ENCODE peak calls at places on chromosomes 6 and 20, in seven cellular contexts. One of them, this sample, is unnamed.

GRCh38 chr6:157561037-157561790 is 180.2 kb downstream of the ZDHHC14 start:
- DNase-seq in IMR-90: no peak
- DNase-seq in right lobe of liver: no peak
- DNase-seq in AG04450: no peak
- DNase-seq in mammary epithelial cell: no peak
- DNase-seq in CD8-positive, alpha-beta T cell: no peak
- DNase-seq in colonic mucosa: no peak
- DNase-seq in this sample: no peak

GRCh38 chr6:122609881-122610689 is at the start of gene PKIB:
- DNase-seq in IMR-90: peak
- DNase-seq in right lobe of liver: peak
- DNase-seq in AG04450: no peak
- DNase-seq in mammary epithelial cell: peak
- DNase-seq in CD8-positive, alpha-beta T cell: no peak
- DNase-seq in colonic mucosa: peak
- DNase-seq in this sample: peak

GRCh38 chr6:43515808-43516207 is 918 bp downstream of the YIPF3 start:
- DNase-seq in IMR-90: no peak
- DNase-seq in right lobe of liver: no peak
- DNase-seq in AG04450: no peak
- DNase-seq in mammary epithelial cell: no peak
- DNase-seq in CD8-positive, alpha-beta T cell: no peak
- DNase-seq in colonic mucosa: no peak
- DNase-seq in this sample: no peak

GRCh38 chr6:44538841-44539240 is 151.3 kb downstream of the CDC5L start:
- DNase-seq in IMR-90: no peak
- DNase-seq in right lobe of liver: no peak
- DNase-seq in AG04450: no peak
- DNase-seq in mammary epithelial cell: no peak
- DNase-seq in CD8-positive, alpha-beta T cell: no peak
- DNase-seq in colonic mucosa: no peak
- DNase-seq in this sample: no peak

GRCh38 chr20:57738484-57738883 is 28.7 kb upstream of the PMEPA1 start:
- DNase-seq in IMR-90: no peak
- DNase-seq in right lobe of liver: no peak
- DNase-seq in AG04450: no peak
- DNase-seq in mammary epithelial cell: peak
- DNase-seq in CD8-positive, alpha-beta T cell: no peak
- DNase-seq in colonic mucosa: no peak
- DNase-seq in this sample: no peak

GRCh38 chr6:85408039-85408438 is 41.8 kb upstream of the NT5E start:
- DNase-seq in IMR-90: no peak
- DNase-seq in right lobe of liver: no peak
- DNase-seq in AG04450: no peak
- DNase-seq in mammary epithelial cell: no peak
- DNase-seq in CD8-positive, alpha-beta T cell: no peak
- DNase-seq in colonic mucosa: no peak
- DNase-seq in this sample: no peak

GRCh38 chr6:31332637-31333602 is 24.1 kb downstream of the HLA-B start:
- DNase-seq in IMR-90: no peak
- DNase-seq in right lobe of liver: no peak
- DNase-seq in AG04450: no peak
- DNase-seq in mammary epithelial cell: no peak
- DNase-seq in CD8-positive, alpha-beta T cell: no peak
- DNase-seq in colonic mucosa: no peak
- DNase-seq in this sample: no peak

GRCh38 chr20:39137299-39137698 is 175.2 kb downstream of the DHX35 start:
- DNase-seq in IMR-90: no peak
- DNase-seq in right lobe of liver: no peak
- DNase-seq in AG04450: no peak
- DNase-seq in mammary epithelial cell: no peak
- DNase-seq in CD8-positive, alpha-beta T cell: no peak
- DNase-seq in colonic mucosa: no peak
- DNase-seq in this sample: no peak

GRCh38 chr20:37914672-37915433 is 11.9 kb downstream of the VSTM2L start:
- DNase-seq in IMR-90: no peak
- DNase-seq in right lobe of liver: no peak
- DNase-seq in AG04450: no peak
- DNase-seq in mammary epithelial cell: no peak
- DNase-seq in CD8-positive, alpha-beta T cell: no peak
- DNase-seq in colonic mucosa: no peak
- DNase-seq in this sample: no peak

GRCh38 chr6:52994789-52995078 is 350 bp downstream of the GSTA4 start:
- DNase-seq in IMR-90: peak
- DNase-seq in right lobe of liver: peak
- DNase-seq in AG04450: no peak
- DNase-seq in mammary epithelial cell: no peak
- DNase-seq in CD8-positive, alpha-beta T cell: no peak
- DNase-seq in colonic mucosa: peak
- DNase-seq in this sample: no peak

GRCh38 chr6:143970827-143971226 is 37.2 kb downstream of the PLAGL1 start:
- DNase-seq in IMR-90: no peak
- DNase-seq in right lobe of liver: no peak
- DNase-seq in AG04450: no peak
- DNase-seq in mammary epithelial cell: no peak
- DNase-seq in CD8-positive, alpha-beta T cell: no peak
- DNase-seq in colonic mucosa: no peak
- DNase-seq in this sample: no peak

GRCh38 chr20:23640018-23640872 is 2.5 kb upstream of the CST3 start:
- DNase-seq in IMR-90: no peak
- DNase-seq in right lobe of liver: no peak
- DNase-seq in AG04450: no peak
- DNase-seq in mammary epithelial cell: no peak
- DNase-seq in CD8-positive, alpha-beta T cell: no peak
- DNase-seq in colonic mucosa: no peak
- DNase-seq in this sample: no peak

GRCh38 chr6:143691155-143691554 is 13.4 kb downstream of the PHACTR2 start:
- DNase-seq in IMR-90: no peak
- DNase-seq in right lobe of liver: no peak
- DNase-seq in AG04450: no peak
- DNase-seq in mammary epithelial cell: no peak
- DNase-seq in CD8-positive, alpha-beta T cell: no peak
- DNase-seq in colonic mucosa: no peak
- DNase-seq in this sample: no peak

GRCh38 chr6:3571206-3571815 is 114.5 kb upstream of the SLC22A23 start:
- DNase-seq in IMR-90: no peak
- DNase-seq in right lobe of liver: no peak
- DNase-seq in AG04450: no peak
- DNase-seq in mammary epithelial cell: no peak
- DNase-seq in CD8-positive, alpha-beta T cell: no peak
- DNase-seq in colonic mucosa: no peak
- DNase-seq in this sample: no peak

GRCh38 chr20:51531141-51531710 is 11.3 kb downstream of the NFATC2 start:
- DNase-seq in IMR-90: peak
- DNase-seq in right lobe of liver: no peak
- DNase-seq in AG04450: no peak
- DNase-seq in mammary epithelial cell: peak
- DNase-seq in CD8-positive, alpha-beta T cell: no peak
- DNase-seq in colonic mucosa: no peak
- DNase-seq in this sample: peak

DNA sequence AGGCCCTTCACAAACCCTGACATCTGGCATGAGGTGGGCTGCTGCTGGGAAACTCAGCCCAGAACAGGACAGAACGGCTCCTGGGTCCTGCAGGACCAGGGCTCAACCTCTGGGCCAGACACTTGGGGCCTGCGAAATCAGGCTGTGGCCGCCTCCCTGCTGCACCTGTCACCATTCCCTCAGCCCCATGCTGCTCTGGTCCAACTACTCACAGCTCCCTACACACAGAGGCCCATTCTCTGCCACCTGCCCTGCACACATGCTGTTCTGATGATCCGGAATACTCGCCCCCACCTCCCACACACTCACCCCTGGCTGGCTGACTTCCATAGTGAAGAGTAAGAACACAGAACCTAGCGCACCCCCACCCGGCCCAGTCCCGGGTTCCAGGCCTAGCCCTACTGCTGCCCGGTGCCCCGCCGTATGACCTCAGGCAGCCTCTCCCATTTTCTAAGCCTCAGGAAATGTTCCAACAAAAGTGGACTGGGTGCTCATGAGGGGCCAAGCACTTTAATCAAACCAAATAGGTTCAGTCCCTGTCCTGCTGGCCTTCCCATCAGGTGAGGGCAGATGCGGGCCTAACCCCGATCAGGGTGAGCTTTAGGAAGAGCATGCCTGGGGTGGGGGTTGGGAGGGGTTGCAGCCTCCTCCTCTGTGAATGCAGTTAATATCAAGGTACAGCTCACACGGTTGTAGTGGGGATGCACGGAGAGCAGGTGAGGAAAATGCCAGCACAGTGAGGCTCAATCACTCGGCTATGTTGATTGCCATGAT is 3.9 kb downstream of the PEDS1 start:
- DNase-seq in IMR-90: no peak
- DNase-seq in right lobe of liver: no peak
- DNase-seq in AG04450: no peak
- DNase-seq in mammary epithelial cell: no peak
- DNase-seq in CD8-positive, alpha-beta T cell: no peak
- DNase-seq in colonic mucosa: no peak
- DNase-seq in this sample: no peak
- TF ChIP-seq CTCF in IMR-90: no peak
- TF ChIP-seq CTCF in right lobe of liver: no peak
- TF ChIP-seq CTCF in AG04450: no peak
- TF ChIP-seq CTCF in mammary epithelial cell: no peak
- TF ChIP-seq CTCF in CD8-positive, alpha-beta T cell: no peak
- TF ChIP-seq CTCF in colonic mucosa: no peak
- TF ChIP-seq CTCF in this sample: no peak

DNA sequence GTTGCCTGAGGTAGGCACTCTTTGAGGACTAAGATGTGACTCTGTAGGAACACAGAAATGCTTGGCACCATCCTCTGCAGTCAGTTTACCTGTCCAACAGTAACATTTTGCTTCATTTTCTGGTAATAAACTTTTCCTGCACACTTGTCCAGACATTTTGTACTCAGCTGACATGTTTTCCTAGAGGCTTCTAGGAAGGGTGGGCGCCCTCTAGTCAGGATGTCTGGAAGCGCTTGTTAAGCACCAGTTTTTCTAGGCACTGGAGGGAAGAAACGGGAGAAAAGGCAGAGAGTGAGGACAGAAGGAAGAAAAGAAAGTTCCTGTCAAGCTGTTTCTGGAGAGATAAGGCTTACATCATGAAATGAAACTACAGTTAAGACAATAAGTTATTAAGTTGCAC is 42.5 kb upstream of the TNFRSF21 start:
- DNase-seq in IMR-90: no peak
- DNase-seq in right lobe of liver: no peak
- DNase-seq in AG04450: no peak
- DNase-seq in mammary epithelial cell: no peak
- DNase-seq in CD8-positive, alpha-beta T cell: no peak
- DNase-seq in colonic mucosa: no peak
- DNase-seq in this sample: no peak
- TF ChIP-seq CTCF in IMR-90: peak
- TF ChIP-seq CTCF in right lobe of liver: no peak
- TF ChIP-seq CTCF in AG04450: peak
- TF ChIP-seq CTCF in mammary epithelial cell: no peak
- TF ChIP-seq CTCF in CD8-positive, alpha-beta T cell: no peak
- TF ChIP-seq CTCF in colonic mucosa: no peak
- TF ChIP-seq CTCF in this sample: no peak

GRCh38 chr6:105094133-105094640 is 85.6 kb downstream of the POPDC3 start:
- DNase-seq in IMR-90: no peak
- DNase-seq in right lobe of liver: no peak
- DNase-seq in AG04450: no peak
- DNase-seq in mammary epithelial cell: no peak
- DNase-seq in CD8-positive, alpha-beta T cell: no peak
- DNase-seq in colonic mucosa: no peak
- DNase-seq in this sample: no peak
- TF ChIP-seq CTCF in IMR-90: no peak
- TF ChIP-seq CTCF in right lobe of liver: no peak
- TF ChIP-seq CTCF in AG04450: no peak
- TF ChIP-seq CTCF in mammary epithelial cell: no peak
- TF ChIP-seq CTCF in CD8-positive, alpha-beta T cell: no peak
- TF ChIP-seq CTCF in colonic mucosa: no peak
- TF ChIP-seq CTCF in this sample: no peak

GRCh38 chr6:139285590-139285989 is 6.2 kb downstream of the TXLNB start:
- DNase-seq in IMR-90: no peak
- DNase-seq in right lobe of liver: no peak
- DNase-seq in AG04450: no peak
- DNase-seq in mammary epithelial cell: no peak
- DNase-seq in CD8-positive, alpha-beta T cell: no peak
- DNase-seq in colonic mucosa: no peak
- DNase-seq in this sample: no peak
- TF ChIP-seq CTCF in IMR-90: no peak
- TF ChIP-seq CTCF in right lobe of liver: no peak
- TF ChIP-seq CTCF in AG04450: no peak
- TF ChIP-seq CTCF in mammary epithelial cell: no peak
- TF ChIP-seq CTCF in CD8-positive, alpha-beta T cell: no peak
- TF ChIP-seq CTCF in colonic mucosa: no peak
- TF ChIP-seq CTCF in this sample: no peak

GRCh38 chr6:15248451-15249370 is 2.8 kb downstream of the JARID2 start:
- DNase-seq in IMR-90: peak
- DNase-seq in right lobe of liver: peak
- DNase-seq in AG04450: peak
- DNase-seq in mammary epithelial cell: peak
- DNase-seq in CD8-positive, alpha-beta T cell: peak
- DNase-seq in colonic mucosa: peak
- DNase-seq in this sample: peak
- TF ChIP-seq CTCF in IMR-90: peak
- TF ChIP-seq CTCF in right lobe of liver: peak
- TF ChIP-seq CTCF in AG04450: peak
- TF ChIP-seq CTCF in mammary epithelial cell: peak
- TF ChIP-seq CTCF in CD8-positive, alpha-beta T cell: no peak
- TF ChIP-seq CTCF in colonic mucosa: no peak
- TF ChIP-seq CTCF in this sample: peak

GRCh38 chr6:30234361-30234760 is 21.2 kb upstream of the TRIM26 start:
- DNase-seq in IMR-90: peak
- DNase-seq in right lobe of liver: no peak
- DNase-seq in AG04450: no peak
- DNase-seq in mammary epithelial cell: no peak
- DNase-seq in CD8-positive, alpha-beta T cell: no peak
- DNase-seq in colonic mucosa: no peak
- DNase-seq in this sample: peak

GRCh38 chr6:30238178-30238795 is 25.1 kb upstream of the TRIM26 start:
- DNase-seq in IMR-90: peak
- DNase-seq in right lobe of liver: no peak
- DNase-seq in AG04450: no peak
- DNase-seq in mammary epithelial cell: no peak
- DNase-seq in CD8-positive, alpha-beta T cell: no peak
- DNase-seq in colonic mucosa: no peak
- DNase-seq in this sample: peak
- TF ChIP-seq CTCF in IMR-90: peak
- TF ChIP-seq CTCF in right lobe of liver: peak
- TF ChIP-seq CTCF in AG04450: peak
- TF ChIP-seq CTCF in mammary epithelial cell: peak
- TF ChIP-seq CTCF in CD8-positive, alpha-beta T cell: peak
- TF ChIP-seq CTCF in colonic mucosa: peak
- TF ChIP-seq CTCF in this sample: peak